ENCODE peak calls at places on chromosomes 4 and X, in five cellular contexts. One of them, this sample, is unnamed.

GRCh38 chr4:34720563-34720962 is 1523.8 kb downstream of the ARAP2 start:
- DNase-seq in esophagus squamous epithelium: no peak
- DNase-seq in omental fat pad: no peak
- DNase-seq in endothelial cell: no peak
- DNase-seq in dorsolateral prefrontal cortex: no peak
- DNase-seq in this sample: peak

GRCh38 chrX:1903380-1903935 is 288.6 kb downstream of the ASMT start:
- DNase-seq in endothelial cell: no peak
- DNase-seq in dorsolateral prefrontal cortex: no peak
- DNase-seq in omental fat pad: no peak
- DNase-seq in esophagus squamous epithelium: no peak
- DNase-seq in this sample: peak

GRCh38 chr4:113052379-113052951 is 3.0 kb downstream of the ANK2 start:
- DNase-seq in dorsolateral prefrontal cortex: no peak
- DNase-seq in esophagus squamous epithelium: no peak
- DNase-seq in endothelial cell: no peak
- DNase-seq in omental fat pad: no peak
- DNase-seq in this sample: no peak

GRCh38 chrX:145292208-145292607 is 44.9 kb downstream of the SPANXN1 start:
- DNase-seq in omental fat pad: no peak
- DNase-seq in dorsolateral prefrontal cortex: no peak
- DNase-seq in esophagus squamous epithelium: no peak
- DNase-seq in endothelial cell: no peak
- DNase-seq in this sample: no peak

GRCh38 chrX:47179221-47179927 is 14.3 kb upstream of the UBA1 start:
- DNase-seq in esophagus squamous epithelium: no peak
- DNase-seq in omental fat pad: no peak
- DNase-seq in endothelial cell: no peak
- DNase-seq in dorsolateral prefrontal cortex: peak
- DNase-seq in this sample: no peak

GRCh38 chr4:40486534-40486933 is 143.1 kb downstream of the RBM47 start:
- DNase-seq in endothelial cell: no peak
- DNase-seq in dorsolateral prefrontal cortex: no peak
- DNase-seq in omental fat pad: no peak
- DNase-seq in esophagus squamous epithelium: no peak
- DNase-seq in this sample: no peak

GRCh38 chrX:41923257-41923924 is at the start of gene CASK:
- DNase-seq in dorsolateral prefrontal cortex: peak
- DNase-seq in endothelial cell: peak
- DNase-seq in omental fat pad: peak
- DNase-seq in esophagus squamous epithelium: peak
- DNase-seq in this sample: peak

GRCh38 chr4:3204021-3204431 is 44.9 kb upstream of the MSANTD1 start:
- DNase-seq in omental fat pad: no peak
- DNase-seq in endothelial cell: no peak
- DNase-seq in esophagus squamous epithelium: no peak
- DNase-seq in dorsolateral prefrontal cortex: no peak
- DNase-seq in this sample: no peak

GRCh38 chr4:108854781-108855180 is 91.9 kb upstream of the ETNPPL start:
- DNase-seq in esophagus squamous epithelium: no peak
- DNase-seq in dorsolateral prefrontal cortex: no peak
- DNase-seq in endothelial cell: no peak
- DNase-seq in omental fat pad: no peak
- DNase-seq in this sample: no peak

GRCh38 chrX:2385224-2385623 is 115.6 kb downstream of the DHRSX start:
- DNase-seq in omental fat pad: no peak
- DNase-seq in esophagus squamous epithelium: no peak
- DNase-seq in dorsolateral prefrontal cortex: no peak
- DNase-seq in endothelial cell: no peak
- DNase-seq in this sample: peak

GRCh38 chr4:186695392-186695791 is 28.3 kb downstream of the FAT1 start:
- DNase-seq in omental fat pad: no peak
- DNase-seq in esophagus squamous epithelium: no peak
- DNase-seq in dorsolateral prefrontal cortex: no peak
- DNase-seq in endothelial cell: no peak
- DNase-seq in this sample: no peak

GRCh38 chr4:93671093-93671492 is 157.5 kb upstream of the ATOH1 start:
- DNase-seq in esophagus squamous epithelium: no peak
- DNase-seq in endothelial cell: no peak
- DNase-seq in dorsolateral prefrontal cortex: no peak
- DNase-seq in omental fat pad: no peak
- DNase-seq in this sample: no peak

DNA sequence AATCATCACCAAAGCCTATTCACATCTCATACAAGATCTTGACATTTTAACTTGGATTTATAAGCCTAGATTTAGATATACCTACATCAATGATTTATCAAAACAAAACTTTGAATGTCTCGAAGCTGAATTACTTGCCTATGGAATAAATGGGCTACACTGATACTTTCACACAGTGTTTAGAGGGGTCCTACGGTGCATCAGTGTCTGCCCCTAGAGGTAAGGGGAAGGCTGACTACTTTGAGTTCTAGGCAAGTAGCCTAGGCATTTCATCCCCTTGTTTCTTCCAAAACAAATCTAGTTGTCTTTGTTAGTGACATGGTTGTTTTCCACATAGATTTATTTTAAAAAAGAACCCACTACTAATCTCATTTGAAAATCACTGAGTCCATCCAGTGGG is 158.1 kb upstream of the ATOH1 start:
- DNase-seq in omental fat pad: no peak
- DNase-seq in esophagus squamous epithelium: no peak
- DNase-seq in dorsolateral prefrontal cortex: no peak
- DNase-seq in endothelial cell: no peak
- DNase-seq in this sample: no peak
- TF ChIP-seq CTCF in omental fat pad: no peak
- TF ChIP-seq CTCF in esophagus squamous epithelium: no peak
- TF ChIP-seq CTCF in dorsolateral prefrontal cortex: no peak
- TF ChIP-seq CTCF in endothelial cell: no peak
- TF ChIP-seq CTCF in this sample: no peak

DNA sequence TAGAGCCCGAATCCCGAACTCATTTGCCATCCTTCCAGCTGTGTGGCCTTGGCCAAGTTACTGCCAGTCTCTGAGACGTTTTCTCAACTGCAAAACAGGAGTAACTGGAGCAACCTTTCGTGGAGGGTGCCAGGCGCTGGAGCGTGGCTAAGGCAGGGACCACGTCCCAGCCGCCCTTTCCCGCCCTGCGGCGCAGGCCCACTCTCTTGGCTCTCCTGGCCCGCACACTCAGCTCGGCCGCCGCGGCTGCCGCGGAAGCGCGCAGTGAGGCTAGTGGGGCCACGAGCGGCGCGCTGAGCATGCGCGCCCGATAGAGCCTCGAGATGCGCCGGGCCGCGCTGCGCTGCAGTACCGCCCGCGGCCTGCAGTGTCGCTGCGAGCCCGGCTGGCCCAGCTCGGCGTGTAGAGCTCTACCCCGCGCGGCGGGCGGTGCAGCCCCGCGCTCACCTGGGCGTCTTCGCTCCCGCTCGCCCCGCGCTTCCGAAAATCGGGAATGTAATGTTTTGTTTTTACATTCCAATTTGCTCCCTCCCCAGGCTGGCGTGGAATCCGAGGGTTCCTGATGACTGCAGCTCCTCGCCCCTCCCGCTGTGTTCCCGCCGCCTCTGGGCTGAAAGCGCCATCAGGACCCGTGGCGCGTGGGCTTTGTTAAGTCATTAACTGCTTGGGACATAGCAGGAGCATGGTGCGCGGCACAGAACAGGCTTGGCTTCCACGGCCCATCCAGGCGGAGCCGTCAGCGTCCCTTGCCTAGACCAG is 4.0 kb upstream of the ZNF518B start:
- DNase-seq in esophagus squamous epithelium: no peak
- DNase-seq in omental fat pad: no peak
- DNase-seq in dorsolateral prefrontal cortex: no peak
- DNase-seq in endothelial cell: peak
- DNase-seq in this sample: no peak
- TF ChIP-seq CTCF in esophagus squamous epithelium: peak
- TF ChIP-seq CTCF in omental fat pad: peak
- TF ChIP-seq CTCF in dorsolateral prefrontal cortex: peak
- TF ChIP-seq CTCF in endothelial cell: peak
- TF ChIP-seq CTCF in this sample: no peak

DNA sequence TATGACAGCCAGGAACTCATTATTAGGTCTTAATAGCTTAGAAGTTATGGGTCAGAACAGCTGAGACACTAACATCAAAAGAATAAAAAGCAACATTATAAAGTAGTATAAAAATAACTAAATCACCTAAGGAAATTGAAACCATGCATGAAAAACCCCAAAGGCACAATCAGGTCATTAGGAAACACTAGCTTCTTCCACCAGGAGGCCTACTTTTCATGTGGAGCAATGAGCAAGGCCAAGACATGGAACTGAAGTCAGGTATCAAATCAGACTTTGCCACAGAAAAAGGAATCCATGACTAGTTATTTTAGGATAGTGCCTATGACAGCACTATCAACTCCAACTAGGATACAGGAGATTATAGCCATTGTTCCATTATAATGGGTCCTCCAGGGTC is 7.9 kb downstream of the HUWE1 start:
- DNase-seq in dorsolateral prefrontal cortex: no peak
- DNase-seq in omental fat pad: no peak
- DNase-seq in esophagus squamous epithelium: no peak
- DNase-seq in endothelial cell: no peak
- DNase-seq in this sample: no peak
- TF ChIP-seq CTCF in dorsolateral prefrontal cortex: no peak
- TF ChIP-seq CTCF in omental fat pad: no peak
- TF ChIP-seq CTCF in esophagus squamous epithelium: no peak
- TF ChIP-seq CTCF in endothelial cell: no peak
- TF ChIP-seq CTCF in this sample: no peak

DNA sequence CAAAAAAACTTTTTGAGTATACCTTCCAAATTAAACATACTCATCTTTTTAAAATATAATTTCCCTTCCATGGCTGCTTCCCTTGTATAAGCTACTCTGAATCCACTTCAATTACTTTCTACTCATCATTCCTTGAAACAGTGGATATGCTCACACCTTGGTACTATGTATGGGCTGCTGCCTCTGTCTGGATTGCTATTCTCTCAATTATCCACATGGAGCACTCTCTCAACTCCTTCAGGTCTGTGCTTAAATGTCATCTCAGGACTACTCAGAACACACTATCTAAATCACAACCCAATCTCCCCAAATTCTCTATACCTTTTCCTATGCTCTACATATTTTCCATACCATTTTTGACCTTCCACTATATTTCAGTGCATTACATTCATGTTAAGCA is 898.9 kb upstream of the EPHA5 start:
- DNase-seq in esophagus squamous epithelium: no peak
- DNase-seq in dorsolateral prefrontal cortex: no peak
- DNase-seq in endothelial cell: no peak
- DNase-seq in omental fat pad: no peak
- DNase-seq in this sample: no peak
- TF ChIP-seq CTCF in esophagus squamous epithelium: no peak
- TF ChIP-seq CTCF in dorsolateral prefrontal cortex: no peak
- TF ChIP-seq CTCF in endothelial cell: no peak
- TF ChIP-seq CTCF in omental fat pad: no peak
- TF ChIP-seq CTCF in this sample: no peak

GRCh38 chr4:168999836-169000235 is 10.2 kb downstream of the CBR4 start:
- DNase-seq in omental fat pad: no peak
- DNase-seq in dorsolateral prefrontal cortex: no peak
- DNase-seq in esophagus squamous epithelium: no peak
- DNase-seq in endothelial cell: no peak
- DNase-seq in this sample: no peak

GRCh38 chr4:168993724-168994510 is 16.1 kb downstream of the CBR4 start:
- DNase-seq in esophagus squamous epithelium: no peak
- DNase-seq in dorsolateral prefrontal cortex: no peak
- DNase-seq in omental fat pad: no peak
- DNase-seq in endothelial cell: no peak
- DNase-seq in this sample: no peak

GRCh38 chr4:168994961-168995360 is 15.1 kb downstream of the CBR4 start:
- DNase-seq in esophagus squamous epithelium: no peak
- DNase-seq in omental fat pad: no peak
- DNase-seq in dorsolateral prefrontal cortex: no peak
- DNase-seq in endothelial cell: no peak
- DNase-seq in this sample: no peak

GRCh38 chr4:168998596-168998995 is 11.5 kb downstream of the CBR4 start:
- DNase-seq in dorsolateral prefrontal cortex: no peak
- DNase-seq in omental fat pad: no peak
- DNase-seq in endothelial cell: no peak
- DNase-seq in esophagus squamous epithelium: no peak
- DNase-seq in this sample: no peak

GRCh38 chr4:168995537-168996295 is 14.3 kb downstream of the CBR4 start:
- DNase-seq in endothelial cell: no peak
- DNase-seq in omental fat pad: no peak
- DNase-seq in esophagus squamous epithelium: no peak
- DNase-seq in dorsolateral prefrontal cortex: no peak
- DNase-seq in this sample: no peak
- TF ChIP-seq CTCF in endothelial cell: no peak
- TF ChIP-seq CTCF in omental fat pad: no peak
- TF ChIP-seq CTCF in esophagus squamous epithelium: no peak
- TF ChIP-seq CTCF in dorsolateral prefrontal cortex: peak
- TF ChIP-seq CTCF in this sample: no peak

DNA sequence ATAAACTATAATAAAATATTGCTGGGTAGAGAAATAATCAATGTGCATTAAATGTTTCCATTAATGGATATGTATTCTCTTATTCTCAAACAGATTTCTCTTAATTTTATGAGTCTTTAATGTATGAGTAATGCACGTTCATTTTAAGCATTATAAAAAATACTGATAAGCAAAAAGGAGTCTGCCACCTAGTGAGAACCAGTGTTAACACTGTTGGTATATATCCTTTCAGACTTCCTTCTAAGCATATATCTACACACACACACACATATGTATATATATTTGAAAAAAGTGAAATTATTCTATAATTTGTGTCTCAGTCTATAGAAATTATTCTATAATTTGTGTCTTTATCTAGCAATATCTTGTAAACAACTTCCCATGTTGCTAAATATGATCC is 49.9 kb upstream of the MTMR1 start:
- DNase-seq in endothelial cell: no peak
- DNase-seq in dorsolateral prefrontal cortex: no peak
- DNase-seq in omental fat pad: no peak
- DNase-seq in esophagus squamous epithelium: no peak
- DNase-seq in this sample: no peak
- TF ChIP-seq CTCF in endothelial cell: no peak
- TF ChIP-seq CTCF in dorsolateral prefrontal cortex: peak
- TF ChIP-seq CTCF in omental fat pad: no peak
- TF ChIP-seq CTCF in esophagus squamous epithelium: no peak
- TF ChIP-seq CTCF in this sample: peak